ENCODE peak calls at places on chromosome 9, in five cellular contexts. W is IMR-90, U is Calu3, K is psoas muscle, N is natural killer cell. L is an unnamed sample.

GRCh38 chr9:12391839-12392509 is 301.2 kb upstream of the TYRP1 start:
- DNase-seq in W (no peak), U (no peak), K (no peak), N (no peak), L (no peak)

GRCh38 chr9:83299556-83299955 is 236.6 kb upstream of the RASEF start:
- DNase-seq in W (no peak), U (peak; percentile 21), K (no peak), N (no peak), L (no peak)

GRCh38 chr9:117403403-117403811 is 11.4 kb downstream of the ASTN2 start:
- DNase-seq in W (no peak), U (no peak), K (no peak), N (no peak), L (no peak)

GRCh38 chr9:136078498-136079011 is 16.5 kb downstream of the NACC2 start:
- DNase-seq in W (no peak), U (no peak), K (peak; percentile 44), N (no peak), L (no peak)

GRCh38 chr9:38277601-38278200 is 114.8 kb upstream of the ALDH1B1 start:
- DNase-seq in W (no peak), U (no peak), K (no peak), N (no peak), L (no peak)

GRCh38 chr9:22813520-22813919 is 366.9 kb downstream of the DMRTA1 start:
- DNase-seq in W (peak; percentile 52), U (no peak), K (no peak), N (no peak), L (no peak)

GRCh38 chr9:16364347-16364746 is 506.1 kb downstream of the BNC2 start:
- DNase-seq in W (no peak), U (no peak), K (peak; percentile 58), N (no peak), L (no peak)

GRCh38 chr9:14730367-14730958 is 7.9 kb upstream of the CER1 start:
- DNase-seq in W (no peak), U (no peak), K (no peak), N (no peak), L (no peak)

GRCh38 chr9:121133104-121133816 is 58.5 kb downstream of the CNTRL start:
- DNase-seq in W (no peak), U (peak; percentile 69), K (no peak), N (peak; percentile 37), L (no peak)

GRCh38 chr9:127848756-127849504 is 5.5 kb downstream of the ENG start:
- DNase-seq in W (no peak), U (no peak), K (no peak), N (no peak), L (no peak)

GRCh38 chr9:115367780-115368179 is 249.8 kb upstream of the TNC start:
- DNase-seq in W (peak; percentile 76), U (no peak), K (no peak), N (no peak), L (no peak)

GRCh38 chr9:3951266-3951665 is 348.6 kb downstream of the GLIS3 start:
- DNase-seq in W (peak; percentile 28), U (no peak), K (no peak), N (no peak), L (no peak)

GRCh38 chr9:93636667-93637066 is 60.3 kb downstream of the PHF2 start:
- DNase-seq in W (no peak), U (no peak), K (no peak), N (peak; percentile 6), L (no peak)

GRCh38 chr9:131273146-131273545 is 3.2 kb downstream of the FAM78A start:
- DNase-seq in W (no peak), U (no peak), K (peak; percentile 80), N (no peak), L (no peak)

GRCh38 chr9:18672706-18673105 is 198.8 kb downstream of the ADAMTSL1 start:
- DNase-seq in W (peak; percentile 19), U (no peak), K (no peak), N (no peak), L (no peak)

GRCh38 chr9:93467062-93467416 is 13.7 kb upstream of the FAM120AOS start:
- DNase-seq in W (no peak), U (no peak), K (no peak), N (no peak), L (no peak)

GRCh38 chr9:111661150-111661801 is at the start of gene GNG10:
- DNase-seq in W (peak; percentile 52), U (peak; percentile 65), K (peak; percentile 69), N (peak; percentile 67), L (peak; percentile 64)

GRCh38 chr9:72274916-72275315 is 90.1 kb downstream of the ZFAND5 start:
- DNase-seq in W (no peak), U (no peak), K (no peak), N (no peak), L (no peak)

GRCh38 chr9:121916008-121916407 is 177.1 kb downstream of the TTLL11 start:
- DNase-seq in W (peak; percentile 64), U (no peak), K (no peak), N (no peak), L (no peak)

GRCh38 chr9:111828193-111828592 is 33.5 kb upstream of the SHOC1 start:
- DNase-seq in W (no peak), U (no peak), K (no peak), N (no peak), L (no peak)

GRCh38 chr9:123769723-123770122 is 160.2 kb downstream of the DENND1A start:
- DNase-seq in W (no peak), U (no peak), K (no peak), N (no peak), L (no peak)

GRCh38 chr9:109181284-109181683 is 14.2 kb upstream of the FRRS1L start:
- DNase-seq in W (no peak), U (no peak), K (no peak), N (no peak), L (no peak)

GRCh38 chr9:93072383-93072795 is 13.9 kb downstream of the SUSD3 start:
- DNase-seq in W (peak; percentile 68), U (no peak), K (no peak), N (no peak), L (no peak)

GRCh38 chr9:123637596-123637939 is 281.6 kb downstream of the CRB2 start:
- DNase-seq in W (peak; percentile 53), U (no peak), K (no peak), N (no peak), L (no peak)

GRCh38 chr9:132482196-132482813 is 72.3 kb downstream of the CFAP77 start:
- DNase-seq in W (no peak), U (no peak), K (no peak), N (no peak), L (no peak)

GRCh38 chr9:8674550-8674949 is 875.0 kb upstream of the DMAC1 start:
- DNase-seq in W (no peak), U (no peak), K (no peak), N (no peak), L (no peak)
- TF ChIP-seq CTCF in W (no peak), U (no peak), K (no peak), N (no peak), L (no peak)

GRCh38 chr9:107034831-107035230 is 171.9 kb downstream of the ZNF462 start:
- DNase-seq in W (no peak), U (no peak), K (no peak), N (no peak), L (no peak)
- TF ChIP-seq CTCF in W (no peak), U (no peak), K (no peak), N (no peak), L (no peak)

DNA sequence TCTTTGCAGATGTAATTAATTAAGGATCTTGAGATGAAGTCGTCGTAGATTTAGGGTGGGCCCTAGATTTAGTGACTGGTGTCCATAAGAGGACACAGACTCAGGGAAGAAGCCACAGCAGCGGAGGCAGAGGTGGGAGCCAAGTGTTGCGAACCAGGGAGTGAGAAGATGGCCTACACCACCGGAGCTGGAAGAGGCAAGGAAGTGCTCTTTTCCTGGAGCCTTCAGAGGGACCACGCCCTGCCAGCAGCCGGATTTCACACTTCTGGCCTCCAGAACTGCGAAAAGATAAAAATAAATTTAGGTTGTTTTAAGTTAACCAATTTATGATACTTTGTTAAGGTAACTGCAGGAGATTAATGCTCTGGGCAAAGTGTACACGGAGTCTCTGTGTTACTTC is 30.7 kb downstream of the EHMT1 start:
- DNase-seq in W (no peak), U (no peak), K (no peak), N (no peak), L (no peak)
- TF ChIP-seq CTCF in W (no peak), U (no peak), K (no peak), N (no peak), L (no peak)

DNA sequence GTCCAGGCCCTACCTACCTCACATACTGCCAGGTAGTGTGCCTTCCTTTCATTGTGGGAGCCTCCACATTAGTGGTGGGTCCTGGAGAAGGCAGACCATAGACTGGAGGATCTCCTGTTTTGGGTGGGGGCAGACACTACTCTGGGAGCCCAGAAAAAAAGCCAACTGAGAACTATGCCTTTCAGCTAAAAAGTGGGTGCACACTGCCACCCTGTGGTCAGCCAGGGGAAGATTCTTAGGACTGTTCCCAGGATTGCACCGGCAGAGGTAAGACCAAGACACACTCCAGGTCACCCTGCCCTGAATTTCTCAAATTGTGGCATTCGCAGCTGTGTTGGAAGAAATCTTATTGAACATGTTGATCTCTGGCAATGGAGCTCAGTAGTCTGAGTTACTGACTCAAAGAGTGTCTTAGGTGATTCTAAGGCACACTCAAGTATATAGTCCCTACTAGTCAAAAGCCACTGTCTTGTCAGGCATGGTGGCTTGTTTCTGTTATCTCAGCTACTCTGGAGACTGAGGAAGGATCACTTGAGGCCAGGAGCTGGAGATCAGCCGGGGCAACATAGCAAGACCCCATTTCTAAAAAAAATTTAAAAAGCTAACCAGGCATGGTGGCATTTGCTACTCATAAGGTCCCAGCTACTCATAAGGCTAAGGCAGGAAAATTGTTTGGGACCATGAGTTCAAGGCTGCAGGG is 3.6 kb downstream of the SIGMAR1 start:
- DNase-seq in W (peak; percentile 64), U (peak; percentile 70), K (peak; percentile 82), N (peak; percentile 71), L (peak; percentile 76)
- TF ChIP-seq CTCF in W (peak; percentile 84), U (peak; percentile 48), K (peak; percentile 79), N (peak; percentile 87), L (peak; percentile 85)

GRCh38 chr9:76757274-76757673 is 7.0 kb upstream of the PCA3 start:
- DNase-seq in W (no peak), U (no peak), K (no peak), N (no peak), L (no peak)

GRCh38 chr9:76758476-76758875 is 5.8 kb upstream of the PCA3 start:
- DNase-seq in W (no peak), U (no peak), K (no peak), N (no peak), L (no peak)

GRCh38 chr9:76761448-76761847 is 2.8 kb upstream of the PCA3 start:
- DNase-seq in W (peak; percentile 7), U (no peak), K (no peak), N (no peak), L (no peak)

GRCh38 chr9:76759726-76760125 is 4.5 kb upstream of the PCA3 start:
- DNase-seq in W (no peak), U (no peak), K (no peak), N (no peak), L (no peak)

DNA sequence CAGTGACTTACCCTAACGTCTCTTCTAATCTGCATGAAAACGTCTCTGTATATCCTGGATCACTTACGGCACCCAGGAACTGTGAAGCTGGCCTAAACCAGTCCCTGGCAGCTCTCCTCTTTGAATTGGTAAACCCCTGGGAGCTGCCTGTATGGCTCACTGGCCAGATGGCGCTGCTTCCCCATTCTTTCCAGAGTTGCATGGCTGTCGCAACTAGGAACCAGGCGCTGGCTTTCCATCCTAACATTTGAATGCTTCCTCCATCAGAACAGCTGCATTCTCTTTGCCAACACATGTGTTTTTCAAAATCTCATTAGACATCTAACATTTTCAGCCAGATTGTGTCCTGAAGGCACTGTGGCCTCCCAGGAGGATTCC is 8.0 kb upstream of the PCA3 start:
- DNase-seq in W (peak; percentile 41), U (peak; percentile 11), K (peak; percentile 63), N (no peak), L (no peak)
- TF ChIP-seq CTCF in W (peak; percentile 43), U (no peak), K (no peak), N (no peak), L (peak; percentile 21)

GRCh38 chr9:86893811-86894490 is 53.4 kb downstream of the GAS1 start:
- DNase-seq in W (no peak), U (no peak), K (no peak), N (no peak), L (no peak)
- TF ChIP-seq CTCF in W (no peak), U (no peak), K (no peak), N (no peak), L (no peak)

L was measured in D721Med.